ENCODE peak calls at places on chromosomes 2 and 18, in ten cellular contexts. M, R, E, D, J, N, H, W, Y and K are unnamed samples.

GRCh38 chr18:13218376-13219011 is at the start of gene LDLRAD4:
- DNase-seq in W (peak; percentile 63), N (no peak), H (no peak), E (peak; percentile 83), D (no peak), J (peak; percentile 52), R (no peak), M (peak; percentile 42), Y (no peak), K (peak; percentile 30)

GRCh38 chr2:10405441-10405840 is 42.7 kb downstream of the ODC1 start:
- DNase-seq in M (no peak), D (peak; percentile 55), N (no peak), Y (no peak), R (no peak), W (no peak), H (no peak), J (no peak), E (no peak), K (no peak)

GRCh38 chr18:48922203-48922800 is 28.5 kb downstream of the SMAD7 start:
- DNase-seq in N (no peak), J (no peak), W (no peak), E (no peak), Y (no peak), D (peak; percentile 42), H (no peak), R (no peak), M (no peak), K (no peak)

GRCh38 chr2:1612391-1613077 is 131.8 kb downstream of the PXDN start:
- DNase-seq in W (no peak), N (no peak), M (no peak), D (no peak), J (no peak), R (no peak), E (no peak), Y (no peak), H (no peak), K (no peak)

GRCh38 chr18:48826806-48827205 is 124.0 kb downstream of the SMAD7 start:
- DNase-seq in M (no peak), Y (no peak), E (peak; percentile 20), J (no peak), R (no peak), D (no peak), W (no peak), N (peak; percentile 6), H (no peak), K (no peak)

GRCh38 chr2:138956116-138956515 is 175.9 kb upstream of the NXPH2 start:
- DNase-seq in R (no peak), W (no peak), D (no peak), M (no peak), E (no peak), J (no peak), Y (no peak), H (no peak), N (no peak), K (no peak)

GRCh38 chr2:241563031-241563507 is 4.5 kb downstream of the BOK start:
- DNase-seq in J (no peak), R (no peak), W (no peak), D (no peak), H (no peak), N (no peak), M (no peak), Y (no peak), E (peak; percentile 50), K (no peak)

GRCh38 chr18:35938562-35938961 is 33.9 kb upstream of the RMP24 start:
- DNase-seq in D (no peak), J (no peak), N (no peak), M (no peak), H (no peak), Y (no peak), W (no peak), R (no peak), E (no peak), K (no peak)

GRCh38 chr2:206163251-206163880 is 3.7 kb downstream of the EEF1B2 start:
- DNase-seq in W (no peak), R (peak; percentile 8), N (no peak), D (no peak), M (no peak), E (no peak), J (no peak), Y (no peak), H (no peak), K (no peak)

GRCh38 chr2:29397039-29397438 is 281.8 kb downstream of the CLIP4 start:
- DNase-seq in N (no peak), M (no peak), Y (no peak), E (no peak), W (no peak), R (no peak), J (no peak), H (no peak), D (peak; percentile 27), K (no peak)

GRCh38 chr18:11398625-11399024 is 210.8 kb upstream of the SLC35G4 start:
- DNase-seq in N (no peak), W (no peak), J (no peak), D (peak; percentile 12), M (no peak), H (no peak), R (no peak), Y (no peak), E (no peak), K (no peak)

GRCh38 chr18:53789376-53790247 is 434.9 kb downstream of the MBD2 start:
- DNase-seq in R (no peak), N (no peak), E (no peak), M (no peak), Y (no peak), D (no peak), W (no peak), J (no peak), H (no peak), K (no peak)

GRCh38 chr2:97677480-97677879 is 8.0 kb downstream of the C2orf92 start:
- DNase-seq in N (no peak), M (no peak), J (no peak), W (no peak), R (no peak), E (no peak), D (no peak), H (no peak), Y (no peak), K (no peak)

GRCh38 chr2:120580709-120581108 is 155.0 kb upstream of the GLI2 start:
- DNase-seq in N (no peak), D (no peak), H (no peak), E (peak; percentile 62), J (no peak), Y (no peak), M (no peak), W (no peak), R (no peak), K (no peak)

GRCh38 chr2:186690796-186691195 is 3.1 kb upstream of the FAM171B start:
- DNase-seq in N (no peak), W (no peak), E (no peak), J (no peak), D (peak; percentile 67), Y (no peak), H (no peak), M (no peak), R (no peak), K (no peak)

GRCh38 chr18:8469793-8470192 is 139.4 kb upstream of the RAB12 start:
- DNase-seq in Y (no peak), D (peak; percentile 23), M (no peak), R (no peak), E (no peak), W (no peak), N (no peak), J (no peak), H (no peak), K (no peak)

GRCh38 chr2:46216213-46216612 is 81.0 kb upstream of the EPAS1 start:
- DNase-seq in W (no peak), E (no peak), J (no peak), Y (no peak), H (no peak), N (no peak), R (no peak), M (no peak), D (peak; percentile 89), K (no peak)

GRCh38 chr18:47075098-47075883 is 39.9 kb upstream of the ELOA2 start:
- DNase-seq in W (no peak), J (no peak), N (no peak), H (no peak), M (no peak), R (no peak), Y (no peak), E (no peak), D (peak; percentile 34), K (no peak)

GRCh38 chr2:8475349-8476045 is 206.4 kb upstream of the ID2 start:
- DNase-seq in R (no peak), N (no peak), Y (no peak), M (peak; percentile 58), J (no peak), H (no peak), E (no peak), D (no peak), W (peak; percentile 63), K (peak; percentile 41)

GRCh38 chr2:164896634-164897033 is 55.0 kb upstream of the COBLL1 start:
- DNase-seq in J (no peak), N (no peak), H (no peak), R (no peak), W (no peak), E (no peak), Y (no peak), D (peak; percentile 85), M (no peak), K (no peak)

GRCh38 chr2:160247295-160247694 is 47.2 kb upstream of the ITGB6 start:
- DNase-seq in D (no peak), W (no peak), H (no peak), Y (no peak), E (no peak), M (no peak), N (no peak), J (no peak), R (no peak), K (no peak)

GRCh38 chr2:83071352-83071751 is 1387.7 kb downstream of the SUCLG1 start:
- DNase-seq in M (no peak), J (no peak), E (no peak), R (no peak), W (no peak), Y (no peak), H (no peak), N (no peak), D (no peak), K (no peak)

GRCh38 chr18:5424903-5425302 is 118.9 kb downstream of the EPB41L3 start:
- DNase-seq in Y (peak; percentile 27), E (no peak), M (no peak), R (no peak), W (no peak), D (peak; percentile 29), J (peak; percentile 63), H (no peak), N (no peak), K (peak; percentile 50)

GRCh38 chr18:3950668-3951413 is 500.9 kb downstream of the TGIF1 start:
- DNase-seq in M (no peak), W (no peak), E (no peak), H (no peak), Y (no peak), N (no peak), J (no peak), R (no peak), D (no peak), K (no peak)

GRCh38 chr2:206079699-206080465 is 6.1 kb downstream of the INO80D start:
- DNase-seq in N (no peak), M (no peak), H (no peak), R (no peak), D (no peak), E (no peak), Y (no peak), W (no peak), J (no peak), K (no peak)

GRCh38 chr18:34322365-34323289 is 97.9 kb upstream of the NOL4 start:
- DNase-seq in Y (peak; percentile 85), M (no peak), R (no peak), J (peak; percentile 52), E (no peak), D (peak; percentile 70), H (no peak), N (no peak), W (no peak), K (peak; percentile 3)

GRCh38 chr2:109387221-109387735 is 226.5 kb downstream of the SEPTIN10 start:
- DNase-seq in R (no peak), E (peak; percentile 8), D (no peak), Y (no peak), M (no peak), H (no peak), W (no peak), N (no peak), J (no peak), K (no peak)

GRCh38 chr18:21453512-21453862 is 147.0 kb downstream of the ESCO1 start:
- DNase-seq in W (no peak), N (no peak), D (no peak), E (no peak), M (no peak), R (no peak), J (no peak), H (no peak), Y (no peak), K (no peak)